ENCODE peak calls at places on chromosomes 3 and 15, in seven cellular contexts. S, N, R, C, Y, U and Z are unnamed samples.

GRCh38 chr15:81117136-81117535 is 16.9 kb upstream of the CFAP161 start:
- DNase-seq in C (no peak), Y (peak; percentile 40), U (no peak), N (no peak), R (no peak), S (peak; percentile 73), Z (no peak)

GRCh38 chr3:187919990-187920389 is 174.7 kb upstream of the BCL6 start:
- DNase-seq in U (no peak), Y (peak; percentile 52), N (no peak), S (peak; percentile 27), R (no peak), C (no peak), Z (no peak)

GRCh38 chr3:46944191-46944590 is 32.4 kb downstream of the CCDC12 start:
- DNase-seq in Y (no peak), U (no peak), C (no peak), N (no peak), R (no peak), S (no peak), Z (no peak)

GRCh38 chr3:120348065-120348980 is 831 bp downstream of the LRRC58 start:
- DNase-seq in S (peak; percentile 21), C (peak; percentile 40), R (no peak), U (peak; percentile 57), Y (peak; percentile 28), N (no peak), Z (no peak)

GRCh38 chr15:101204744-101205535 is 46.9 kb downstream of the CHSY1 start:
- DNase-seq in U (no peak), R (no peak), N (no peak), C (no peak), Y (no peak), S (peak; percentile 65), Z (no peak)

GRCh38 chr3:172180473-172180872 is 141.1 kb downstream of the FNDC3B start:
- DNase-seq in U (no peak), Y (no peak), S (no peak), C (no peak), R (no peak), N (no peak), Z (no peak)

GRCh38 chr15:38828031-38828532 is 263.5 kb upstream of the RASGRP1 start:
- DNase-seq in C (no peak), S (peak; percentile 35), Y (peak; percentile 16), U (no peak), N (no peak), R (no peak), Z (no peak)

GRCh38 chr3:67940200-67940952 is 286.0 kb upstream of the SUCLG2 start:
- DNase-seq in Y (peak; percentile 53), C (no peak), S (no peak), U (no peak), R (no peak), N (no peak), Z (peak; percentile 39)

GRCh38 chr3:170585937-170586310 is at the start of gene SLC7A14:
- DNase-seq in R (peak; percentile 57), S (no peak), N (peak; percentile 83), C (no peak), Y (peak; percentile 8), U (peak; percentile 64), Z (no peak)

GRCh38 chr3:101988591-101988990 is 139.3 kb downstream of the NFKBIZ start:
- DNase-seq in R (no peak), C (no peak), Y (no peak), U (no peak), S (peak; percentile 31), N (no peak), Z (no peak)

GRCh38 chr3:135072431-135072830 is 277.4 kb downstream of the EPHB1 start:
- DNase-seq in R (no peak), C (no peak), S (no peak), U (no peak), N (no peak), Y (no peak), Z (no peak)

GRCh38 chr15:69280783-69281182 is 17.9 kb upstream of the PAQR5 start:
- DNase-seq in C (no peak), S (no peak), N (no peak), Y (no peak), U (no peak), R (no peak), Z (no peak)

GRCh38 chr3:50251220-50251619 is 15.2 kb downstream of the GNAI2 start:
- DNase-seq in Y (peak; percentile 96), C (no peak), N (no peak), R (no peak), U (no peak), S (peak; percentile 98), Z (no peak)

GRCh38 chr3:136952292-136952691 is 5.5 kb upstream of the IL20RB start:
- DNase-seq in C (no peak), U (no peak), R (no peak), N (no peak), Y (peak; percentile 78), S (peak; percentile 50), Z (no peak)

GRCh38 chr15:20645956-20646355 is 104.4 kb upstream of the GOLGA6L6 start:
- DNase-seq in Y (peak; percentile 36), R (no peak), N (no peak), C (no peak), U (no peak), S (no peak), Z (peak; percentile 57)

GRCh38 chr3:56980798-56981390 is 79.6 kb upstream of the SPATA12 start:
- DNase-seq in R (no peak), N (no peak), U (no peak), C (peak; percentile 5), Y (peak; percentile 98), S (peak; percentile 100), Z (no peak)

GRCh38 chr15:98801234-98801561 is 152.9 kb downstream of the IGF1R start:
- DNase-seq in U (peak; percentile 47), N (no peak), R (peak; percentile 69), S (no peak), C (no peak), Y (no peak), Z (no peak)

GRCh38 chr3:59138966-59139365 is 89.1 kb upstream of the CFAP20DC start:
- DNase-seq in C (no peak), N (no peak), S (no peak), R (no peak), Y (no peak), U (no peak), Z (no peak)

GRCh38 chr3:197029511-197030167 is at the start of gene MELTF:
- DNase-seq in S (peak; percentile 64), U (peak; percentile 58), C (peak; percentile 63), R (no peak), N (peak; percentile 28), Y (peak; percentile 41), Z (peak; percentile 73)

GRCh38 chr3:9951598-9951961 is 628 bp downstream of the PRRT3 start:
- DNase-seq in S (no peak), C (no peak), N (no peak), Y (peak; percentile 11), R (no peak), U (no peak), Z (no peak)

GRCh38 chr3:141429371-141430035 is 57.3 kb upstream of the RASA2 start:
- DNase-seq in C (no peak), U (no peak), N (no peak), S (no peak), R (no peak), Y (no peak), Z (no peak)

GRCh38 chr15:61660579-61660978 is 399.7 kb downstream of the VPS13C start:
- DNase-seq in S (peak; percentile 95), R (no peak), Y (peak; percentile 61), N (no peak), C (no peak), U (no peak), Z (no peak)

GRCh38 chr3:12370758-12371157 is 81.9 kb downstream of the PPARG start:
- DNase-seq in C (no peak), Y (no peak), R (no peak), U (no peak), N (no peak), S (peak; percentile 70), Z (no peak)

GRCh38 chr3:707041-707440 is 385.8 kb upstream of the CNTN6 start:
- DNase-seq in R (no peak), N (no peak), U (no peak), Y (no peak), C (no peak), S (no peak), Z (no peak)

GRCh38 chr15:101451886-101452285 is 37.6 kb downstream of the PCSK6 start:
- DNase-seq in N (no peak), Y (peak; percentile 17), R (no peak), C (no peak), U (no peak), S (no peak), Z (no peak)